ENCODE peak calls at places on chromosomes 16 and 17, in five cellular contexts. One of them, this sample, is unnamed. For H3K4me1, the result is how much of the 10 kb centered on the place peaks cover.

GRCh38 chr17:67127925-67128324 is 83.6 kb downstream of the CACNG1 start:
- DNase-seq in HepG2: no peak
- DNase-seq in H1: no peak
- DNase-seq in GM12878: no peak
- DNase-seq in K562: no peak
- DNase-seq in this sample: no peak

GRCh38 chr17:66272699-66273390 is 29.6 kb upstream of the PRKCA start:
- DNase-seq in GM12878: no peak
- DNase-seq in H1: no peak
- DNase-seq in K562: peak
- DNase-seq in HepG2: no peak
- DNase-seq in this sample: no peak

GRCh38 chr16:67879462-67879861 is 5.2 kb upstream of the NRN1L start:
- DNase-seq in K562: no peak
- DNase-seq in GM12878: no peak
- DNase-seq in H1: no peak
- DNase-seq in HepG2: no peak
- DNase-seq in this sample: no peak

GRCh38 chr16:56688762-56689161 is 6.5 kb downstream of the MT1X start:
- DNase-seq in H1: no peak
- DNase-seq in K562: no peak
- DNase-seq in HepG2: no peak
- DNase-seq in GM12878: no peak
- DNase-seq in this sample: no peak

GRCh38 chr17:82647593-82648164 is 565 bp downstream of the WDR45B start:
- DNase-seq in HepG2: no peak
- DNase-seq in H1: no peak
- DNase-seq in GM12878: no peak
- DNase-seq in K562: peak
- DNase-seq in this sample: peak

GRCh38 chr17:72120878-72121163 is at the start of gene SOX9:
- DNase-seq in H1: peak
- DNase-seq in K562: no peak
- DNase-seq in GM12878: peak
- DNase-seq in HepG2: peak
- DNase-seq in this sample: peak

GRCh38 chr16:54193656-54194007 is 93.0 kb downstream of the IRX3 start:
- DNase-seq in GM12878: peak
- DNase-seq in HepG2: peak
- DNase-seq in K562: peak
- DNase-seq in H1: peak
- DNase-seq in this sample: peak

GRCh38 chr17:39080416-39081179 is 70.8 kb downstream of the PLXDC1 start:
- DNase-seq in HepG2: no peak
- DNase-seq in H1: no peak
- DNase-seq in K562: no peak
- DNase-seq in GM12878: no peak
- DNase-seq in this sample: no peak

GRCh38 chr16:86566966-86567700 is 504 bp downstream of the FOXC2 start:
- DNase-seq in HepG2: no peak
- DNase-seq in H1: peak
- DNase-seq in K562: no peak
- DNase-seq in GM12878: no peak
- DNase-seq in this sample: peak

GRCh38 chr17:47844814-47845453 is 3.9 kb upstream of the SCRN2 start:
- DNase-seq in GM12878: no peak
- DNase-seq in K562: peak
- DNase-seq in HepG2: no peak
- DNase-seq in H1: no peak
- DNase-seq in this sample: peak

GRCh38 chr16:28186752-28187151 is 25.0 kb downstream of the XPO6 start:
- DNase-seq in K562: no peak
- DNase-seq in H1: no peak
- DNase-seq in GM12878: no peak
- DNase-seq in HepG2: no peak
- DNase-seq in this sample: no peak

GRCh38 chr17:42129109-42129837 is 6.7 kb downstream of the HSPB9 start:
- DNase-seq in H1: no peak
- DNase-seq in K562: no peak
- DNase-seq in HepG2: no peak
- DNase-seq in GM12878: no peak
- DNase-seq in this sample: no peak

GRCh38 chr16:29862383-29862883 is 593 bp downstream of the CDIPT start:
- DNase-seq in K562: peak
- DNase-seq in HepG2: no peak
- DNase-seq in GM12878: no peak
- DNase-seq in H1: no peak
- DNase-seq in this sample: peak

GRCh38 chr16:10939649-10940206 is 2.5 kb downstream of the DEXI start:
- DNase-seq in H1: no peak
- DNase-seq in K562: no peak
- DNase-seq in GM12878: no peak
- DNase-seq in HepG2: no peak
- DNase-seq in this sample: no peak

GRCh38 chr17:44372036-44372435 is 8.4 kb upstream of the FAM171A2 start:
- DNase-seq in GM12878: no peak
- DNase-seq in HepG2: no peak
- DNase-seq in H1: no peak
- DNase-seq in K562: no peak
- DNase-seq in this sample: peak

GRCh38 chr16:89397331-89397861 is 93.0 kb downstream of the ANKRD11 start:
- DNase-seq in H1: no peak
- DNase-seq in K562: no peak
- DNase-seq in GM12878: no peak
- DNase-seq in HepG2: no peak
- DNase-seq in this sample: no peak

GRCh38 chr16:72112906-72113615 is 19.4 kb downstream of the DHX38 start:
- DNase-seq in K562: no peak
- DNase-seq in H1: no peak
- DNase-seq in GM12878: no peak
- DNase-seq in HepG2: no peak
- DNase-seq in this sample: no peak

GRCh38 chr16:19283637-19284036 is 1.9 kb upstream of the CLEC19A start:
- DNase-seq in H1: no peak
- DNase-seq in HepG2: no peak
- DNase-seq in GM12878: no peak
- DNase-seq in K562: no peak
- DNase-seq in this sample: no peak

GRCh38 chr16:27450836-27451341 is 48.9 kb downstream of the IL21R start:
- DNase-seq in K562: no peak
- DNase-seq in GM12878: peak
- DNase-seq in HepG2: no peak
- DNase-seq in H1: no peak
- DNase-seq in this sample: no peak

GRCh38 chr17:20098314-20098713 is 89.2 kb downstream of the SPECC1 start:
- DNase-seq in K562: no peak
- DNase-seq in HepG2: no peak
- DNase-seq in H1: no peak
- DNase-seq in GM12878: no peak
- DNase-seq in this sample: no peak

GRCh38 chr16:23320695-23321094 is 18.6 kb downstream of the SCNN1B start:
- DNase-seq in K562: no peak
- DNase-seq in GM12878: no peak
- DNase-seq in H1: no peak
- DNase-seq in HepG2: no peak
- DNase-seq in this sample: no peak

GRCh38 chr17:37642706-37643105 is 540 bp downstream of the DDX52 start:
- DNase-seq in HepG2: no peak
- DNase-seq in H1: no peak
- DNase-seq in GM12878: no peak
- DNase-seq in K562: no peak
- DNase-seq in this sample: no peak

GRCh38 chr16:72884573-72884972 is 163.4 kb downstream of the ZFHX3 start:
- DNase-seq in HepG2: peak
- DNase-seq in K562: no peak
- DNase-seq in GM12878: no peak
- DNase-seq in H1: no peak
- DNase-seq in this sample: no peak

GRCh38 chr17:74524751-74525725 is 6.2 kb downstream of the CD300LB start:
- DNase-seq in K562: no peak
- DNase-seq in HepG2: no peak
- DNase-seq in GM12878: no peak
- DNase-seq in H1: no peak
- DNase-seq in this sample: no peak

GRCh38 chr16:80120899-80121521 is 419.8 kb upstream of the DYNLRB2 start:
- DNase-seq in H1: no peak
- DNase-seq in GM12878: no peak
- DNase-seq in K562: no peak
- DNase-seq in HepG2: no peak
- DNase-seq in this sample: no peak

GRCh38 chr16:80121522-80121909 is 419.3 kb upstream of the DYNLRB2 start:
- DNase-seq in H1: no peak
- DNase-seq in K562: no peak
- DNase-seq in HepG2: no peak
- DNase-seq in GM12878: no peak
- DNase-seq in this sample: no peak

GRCh38 chr16:80125677-80126076 is 415.1 kb upstream of the DYNLRB2 start:
- DNase-seq in K562: no peak
- DNase-seq in HepG2: no peak
- DNase-seq in GM12878: no peak
- DNase-seq in H1: no peak
- DNase-seq in this sample: no peak

GRCh38 chr16:80123189-80123588 is 417.6 kb upstream of the DYNLRB2 start:
- DNase-seq in H1: no peak
- DNase-seq in GM12878: no peak
- DNase-seq in HepG2: no peak
- DNase-seq in K562: no peak
- DNase-seq in this sample: no peak

DNA sequence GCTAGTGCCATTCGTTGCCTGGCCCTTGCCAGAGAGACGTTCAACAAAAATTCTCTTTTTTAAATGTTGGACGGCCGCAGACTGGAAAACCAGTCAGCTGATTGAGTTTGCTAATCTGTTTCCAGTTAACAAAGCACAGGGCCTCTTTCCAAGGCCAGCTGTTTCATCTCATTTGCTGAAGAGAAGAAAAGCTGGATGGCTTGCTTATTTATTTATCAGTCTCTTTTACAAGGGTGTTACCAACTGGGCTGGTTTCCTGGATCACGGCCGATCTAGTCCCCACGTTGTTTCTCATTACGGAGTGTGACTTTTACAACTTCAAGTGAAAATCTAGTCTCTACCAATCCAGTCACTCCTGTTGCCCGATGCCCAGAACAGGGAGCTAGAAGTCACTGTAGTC is 418.6 kb upstream of the DYNLRB2 start:
- DNase-seq in H1: no peak
- DNase-seq in GM12878: no peak
- DNase-seq in HepG2: no peak
- DNase-seq in K562: no peak
- DNase-seq in this sample: no peak
- TF ChIP-seq CREB1 in H1: no peak
- TF ChIP-seq CREB1 in GM12878: no peak
- TF ChIP-seq CREB1 in HepG2: no peak
- TF ChIP-seq CREB1 in K562: no peak
- TF ChIP-seq CREB1 in this sample: no peak

GRCh38 chr16:48359983-48360382 is 25.2 kb downstream of the SIAH1 start:
- DNase-seq in GM12878: no peak
- DNase-seq in K562: no peak
- DNase-seq in HepG2: no peak
- DNase-seq in H1: no peak
- DNase-seq in this sample: no peak

GRCh38 chr16:48365030-48365600 is 20.1 kb downstream of the SIAH1 start:
- DNase-seq in K562: no peak
- DNase-seq in GM12878: no peak
- DNase-seq in HepG2: no peak
- DNase-seq in H1: no peak
- DNase-seq in this sample: no peak

GRCh38 chr16:48358419-48358818 is 26.8 kb downstream of the SIAH1 start:
- DNase-seq in K562: no peak
- DNase-seq in GM12878: no peak
- DNase-seq in HepG2: no peak
- DNase-seq in H1: no peak
- DNase-seq in this sample: no peak

GRCh38 chr16:48361012-48361411 is 24.2 kb downstream of the SIAH1 start:
- DNase-seq in HepG2: no peak
- DNase-seq in K562: no peak
- DNase-seq in H1: no peak
- DNase-seq in GM12878: no peak
- DNase-seq in this sample: no peak

DNA sequence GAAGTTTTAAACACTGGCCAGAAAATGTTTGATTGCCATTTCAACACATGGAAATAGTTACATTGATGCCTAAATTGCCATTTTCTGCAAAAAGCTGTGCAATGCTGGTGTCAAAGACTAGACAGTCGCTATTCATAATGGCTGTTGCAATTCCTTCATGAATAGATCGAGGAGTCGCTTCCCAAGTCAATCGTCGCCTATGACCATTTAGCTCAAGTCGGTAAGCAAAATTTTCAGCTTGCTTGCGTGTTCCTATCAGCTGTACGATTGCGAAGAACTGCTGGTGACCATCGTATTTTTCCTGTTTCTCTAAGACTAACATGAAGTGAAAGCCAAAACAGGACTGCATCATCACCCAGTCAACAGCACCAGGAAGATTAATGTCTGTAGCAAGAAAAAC is 23.7 kb downstream of the SIAH1 start:
- DNase-seq in HepG2: no peak
- DNase-seq in K562: no peak
- DNase-seq in H1: no peak
- DNase-seq in GM12878: no peak
- DNase-seq in this sample: no peak
- H3K4me1 ChIP-seq in HepG2: under half
- H3K4me1 ChIP-seq in K562: under half
- H3K4me1 ChIP-seq in H1: under half
- H3K4me1 ChIP-seq in GM12878: under half
- H3K4me1 ChIP-seq in this sample: under half

DNA sequence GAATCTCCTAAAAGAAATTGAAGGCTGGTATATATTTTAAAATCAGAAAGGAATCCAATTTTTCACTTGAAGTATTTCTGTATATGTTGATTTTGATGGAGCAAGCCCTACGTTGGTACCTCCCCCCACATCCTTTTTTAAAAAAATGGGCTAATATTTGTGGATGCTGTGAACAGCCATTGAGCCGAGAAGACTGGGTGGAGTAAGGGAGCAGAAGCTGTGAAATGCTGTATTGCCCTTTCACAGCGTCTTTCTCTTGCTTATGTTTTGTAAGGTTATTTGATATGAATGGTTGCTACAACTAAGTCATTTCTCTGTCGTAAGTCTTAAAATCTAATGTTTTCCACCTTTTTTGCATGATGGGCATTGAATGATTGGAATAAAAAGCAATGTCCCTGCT is 2.3 kb downstream of the PAFAH1B1 start:
- DNase-seq in GM12878: no peak
- DNase-seq in HepG2: no peak
- DNase-seq in H1: no peak
- DNase-seq in K562: no peak
- DNase-seq in this sample: no peak
- H3K4me3 ChIP-seq in GM12878: peak
- H3K4me3 ChIP-seq in HepG2: peak
- H3K4me3 ChIP-seq in H1: no peak
- H3K4me3 ChIP-seq in K562: peak
- H3K4me3 ChIP-seq in this sample: peak

DNA sequence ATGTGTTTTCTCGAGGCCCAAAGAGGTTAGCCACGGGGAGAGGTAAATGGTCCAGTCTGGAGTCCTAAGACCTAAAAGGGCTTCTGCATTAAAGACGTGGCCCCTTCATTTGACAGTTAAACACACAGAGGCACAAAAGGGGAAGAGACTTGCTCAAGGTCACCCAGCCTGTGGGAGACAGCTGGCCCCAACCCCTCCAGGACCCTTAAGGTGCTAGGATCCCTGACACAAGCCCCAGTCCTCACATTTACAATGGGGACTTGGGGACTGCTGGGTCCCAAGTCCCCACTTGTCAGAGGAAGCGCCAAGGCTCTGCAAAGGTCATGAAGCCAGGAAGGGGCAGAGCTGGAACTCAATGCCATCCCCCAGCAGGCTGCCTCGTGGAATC is 1.7 kb downstream of the ABAT start:
- DNase-seq in GM12878: no peak
- DNase-seq in HepG2: no peak
- DNase-seq in H1: no peak
- DNase-seq in K562: no peak
- DNase-seq in this sample: no peak
- TF ChIP-seq CREB1 in GM12878: no peak
- TF ChIP-seq CREB1 in HepG2: no peak
- TF ChIP-seq CREB1 in H1: no peak
- TF ChIP-seq CREB1 in K562: no peak
- TF ChIP-seq CREB1 in this sample: no peak

This sample was measured in GM23338.